ENCODE peak calls at places on chromosomes 6 and 20, in four cellular contexts. R, L, X and H are unnamed samples.

GRCh38 chr6:33161354-33162320 is 30.6 kb downstream of the COL11A2 start:
- DNase-seq in R (peak; percentile 49), L (peak; percentile 85), X (peak; percentile 72), H (peak; percentile 88)

GRCh38 chr20:52958206-52958605 is 14.0 kb upstream of the TSHZ2 start:
- DNase-seq in R (peak; percentile 29), L (no peak), X (no peak), H (no peak)

GRCh38 chr6:53492860-53493634 is 51.9 kb downstream of the GCLC start:
- DNase-seq in R (peak; percentile 77), L (no peak), X (peak; percentile 6), H (no peak)

GRCh38 chr6:52697903-52698302 is 27.0 kb downstream of the TMEM14A start:
- DNase-seq in R (peak; percentile 13), L (no peak), X (no peak), H (no peak)

GRCh38 chr6:68343901-68344300 is 291.2 kb upstream of the ADGRB3 start:
- DNase-seq in R (peak; percentile 72), L (no peak), X (no peak), H (no peak)

GRCh38 chr6:84218091-84218490 is 9.4 kb downstream of the CEP162 start:
- DNase-seq in R (no peak), L (no peak), X (no peak), H (no peak)

GRCh38 chr6:15935661-15936060 is 193.2 kb upstream of the MYLIP start:
- DNase-seq in R (no peak), L (no peak), X (no peak), H (no peak)

GRCh38 chr6:35725721-35726438 is 11.0 kb upstream of the ARMC12 start:
- DNase-seq in R (peak; percentile 88), L (peak; percentile 75), X (peak; percentile 25), H (peak; percentile 67)

GRCh38 chr20:1215386-1216170 is 10.3 kb upstream of the RAD21L1 start:
- DNase-seq in R (no peak), L (no peak), X (no peak), H (no peak)

GRCh38 chr6:151675746-151676459 is 131.6 kb upstream of the ESR1 start:
- DNase-seq in R (peak; percentile 17), L (no peak), X (no peak), H (no peak)

GRCh38 chr6:90411292-90411781 is 114.7 kb upstream of the BACH2 start:
- DNase-seq in R (peak; percentile 26), L (no peak), X (no peak), H (no peak)

GRCh38 chr6:31575335-31575901 is at the start of gene TNF:
- DNase-seq in R (no peak), L (peak; percentile 37), X (no peak), H (peak; percentile 45)

GRCh38 chr6:9634776-9635175 is 780.1 kb downstream of the TFAP2A start:
- DNase-seq in R (no peak), L (no peak), X (no peak), H (no peak)

GRCh38 chr6:30076333-30076732 is 764 bp upstream of the RNF39 start:
- DNase-seq in R (no peak), L (no peak), X (no peak), H (no peak)

GRCh38 chr6:97626586-97627441 is 343.8 kb upstream of the MMS22L start:
- DNase-seq in R (peak; percentile 56), L (no peak), X (no peak), H (peak; percentile 20)

GRCh38 chr20:10218536-10219451 is at the start of gene SNAP25:
- DNase-seq in R (peak; percentile 97), L (no peak), X (peak; percentile 77), H (peak; percentile 53)